ENCODE peak calls at places on chromosomes 5 and 9, in five cellular contexts. One of them, this sample, is unnamed.

GRCh38 chr5:35947085-35947484 is 8.7 kb upstream of the CAPSL start:
- DNase-seq in heart left ventricle: no peak
- DNase-seq in GM20000: no peak
- DNase-seq in tibial nerve: no peak
- DNase-seq in left ventricle myocardium superior: no peak
- DNase-seq in this sample: no peak

GRCh38 chr9:117458066-117458465 is 43.2 kb upstream of the ASTN2 start:
- DNase-seq in heart left ventricle: no peak
- DNase-seq in left ventricle myocardium superior: no peak
- DNase-seq in tibial nerve: no peak
- DNase-seq in GM20000: no peak
- DNase-seq in this sample: no peak

GRCh38 chr5:160339406-160340140 is 27.2 kb upstream of the CCNJL start:
- DNase-seq in heart left ventricle: no peak
- DNase-seq in GM20000: no peak
- DNase-seq in tibial nerve: no peak
- DNase-seq in left ventricle myocardium superior: no peak
- DNase-seq in this sample: no peak

GRCh38 chr5:141392429-141393198 is at the start of gene PCDHGA8:
- DNase-seq in tibial nerve: no peak
- DNase-seq in GM20000: no peak
- DNase-seq in heart left ventricle: no peak
- DNase-seq in left ventricle myocardium superior: no peak
- DNase-seq in this sample: peak

GRCh38 chr5:36494756-36495637 is 111.4 kb upstream of the SLC1A3 start:
- DNase-seq in heart left ventricle: no peak
- DNase-seq in left ventricle myocardium superior: no peak
- DNase-seq in tibial nerve: peak
- DNase-seq in GM20000: no peak
- DNase-seq in this sample: no peak

GRCh38 chr5:31939151-31939550 is 235.0 kb downstream of the GOLPH3 start:
- DNase-seq in left ventricle myocardium superior: no peak
- DNase-seq in tibial nerve: no peak
- DNase-seq in GM20000: no peak
- DNase-seq in heart left ventricle: no peak
- DNase-seq in this sample: no peak

GRCh38 chr5:1363581-1363980 is 18.7 kb upstream of the CLPTM1L start:
- DNase-seq in left ventricle myocardium superior: no peak
- DNase-seq in tibial nerve: no peak
- DNase-seq in heart left ventricle: no peak
- DNase-seq in GM20000: no peak
- DNase-seq in this sample: no peak

GRCh38 chr9:72588336-72588735 is 66.9 kb downstream of the TMC1 start:
- DNase-seq in GM20000: no peak
- DNase-seq in tibial nerve: no peak
- DNase-seq in left ventricle myocardium superior: no peak
- DNase-seq in heart left ventricle: no peak
- DNase-seq in this sample: no peak

This sample was measured in OCI-LY7.